ENCODE peak calls at places on chromosomes 7 and 10, in seven cellular contexts. B, Q, M, P, W, I and U are unnamed samples.
A peak's percentile ranks its signal among the peaks of the same experiment; 100 is the strongest.

GRCh38 chr7:90413185-90413528 is 9.9 kb downstream of the CLDN12 start:
- DNase-seq in B (no peak), Q (no peak), M (no peak), P (no peak), W (no peak), I (no peak), U (no peak)

GRCh38 chr10:118374404-118374803 is 32.3 kb upstream of the FAM204A start:
- DNase-seq in B (no peak), Q (no peak), M (peak; percentile 39), P (no peak), W (no peak), I (no peak), U (no peak)

GRCh38 chr7:132516042-132516840 is 60.0 kb downstream of the PLXNA4 start:
- DNase-seq in B (no peak), Q (peak; percentile 20), M (peak; percentile 61), P (no peak), W (no peak), I (no peak), U (no peak)

GRCh38 chr10:61729596-61729995 is 66.9 kb downstream of the CABCOCO1 start:
- DNase-seq in B (no peak), Q (no peak), M (no peak), P (no peak), W (no peak), I (no peak), U (no peak)

GRCh38 chr10:62554632-62555199 is 180.5 kb downstream of the ZNF365 start:
- DNase-seq in B (peak; percentile 15), Q (peak; percentile 56), M (peak; percentile 58), P (no peak), W (no peak), I (no peak), U (peak; percentile 22)

GRCh38 chr10:87660484-87661133 is 931 bp downstream of the PAPSS2 start:
- DNase-seq in B (no peak), Q (peak; percentile 65), M (peak; percentile 68), P (peak; percentile 46), W (no peak), I (no peak), U (peak; percentile 11)

GRCh38 chr7:75960372-75960771 is 34.0 kb downstream of the TMEM120A start:
- DNase-seq in B (no peak), Q (no peak), M (no peak), P (no peak), W (no peak), I (no peak), U (no peak)

GRCh38 chr10:3926675-3927525 is 141.9 kb upstream of the KLF6 start:
- DNase-seq in B (peak; percentile 75), Q (no peak), M (no peak), P (no peak), W (no peak), I (no peak), U (no peak)

GRCh38 chr10:1347525-1347924 is 291.3 kb downstream of the WDR37 start:
- DNase-seq in B (no peak), Q (no peak), M (no peak), P (no peak), W (no peak), I (no peak), U (no peak)

GRCh38 chr7:21939858-21940322 is 5.8 kb downstream of the CDCA7L start:
- DNase-seq in B (no peak), Q (no peak), M (no peak), P (no peak), W (no peak), I (no peak), U (no peak)

GRCh38 chr7:114759347-114760062 is 162.4 kb upstream of the MDFIC start:
- DNase-seq in B (no peak), Q (no peak), M (no peak), P (no peak), W (no peak), I (no peak), U (peak; percentile 0)

GRCh38 chr7:105621617-105622016 is 40.3 kb upstream of the EFCAB10 start:
- DNase-seq in B (no peak), Q (no peak), M (peak; percentile 5), P (no peak), W (peak; percentile 10), I (no peak), U (no peak)

GRCh38 chr10:91537614-91538383 is 95.1 kb downstream of the PPP1R3C start:
- DNase-seq in B (no peak), Q (no peak), M (no peak), P (no peak), W (no peak), I (no peak), U (no peak)

GRCh38 chr7:138979988-138980574 is 1.1 kb downstream of the KIAA1549 start:
- DNase-seq in B (no peak), Q (no peak), M (peak; percentile 16), P (no peak), W (no peak), I (no peak), U (no peak)

GRCh38 chr10:78853864-78854263 is 214.9 kb upstream of the ZMIZ1 start:
- DNase-seq in B (no peak), Q (no peak), M (no peak), P (no peak), W (no peak), I (no peak), U (no peak)
- TF ChIP-seq CTCF in B (no peak), Q (no peak), M (no peak), P (no peak), W (no peak), I (no peak), U (no peak)

GRCh38 chr10:94216201-94216600 is 146.5 kb downstream of the NOC3L start:
- DNase-seq in B (no peak), Q (no peak), M (no peak), P (no peak), W (no peak), I (no peak), U (no peak)
- TF ChIP-seq CTCF in B (no peak), Q (no peak), M (no peak), P (no peak), W (no peak), I (no peak), U (no peak)

DNA sequence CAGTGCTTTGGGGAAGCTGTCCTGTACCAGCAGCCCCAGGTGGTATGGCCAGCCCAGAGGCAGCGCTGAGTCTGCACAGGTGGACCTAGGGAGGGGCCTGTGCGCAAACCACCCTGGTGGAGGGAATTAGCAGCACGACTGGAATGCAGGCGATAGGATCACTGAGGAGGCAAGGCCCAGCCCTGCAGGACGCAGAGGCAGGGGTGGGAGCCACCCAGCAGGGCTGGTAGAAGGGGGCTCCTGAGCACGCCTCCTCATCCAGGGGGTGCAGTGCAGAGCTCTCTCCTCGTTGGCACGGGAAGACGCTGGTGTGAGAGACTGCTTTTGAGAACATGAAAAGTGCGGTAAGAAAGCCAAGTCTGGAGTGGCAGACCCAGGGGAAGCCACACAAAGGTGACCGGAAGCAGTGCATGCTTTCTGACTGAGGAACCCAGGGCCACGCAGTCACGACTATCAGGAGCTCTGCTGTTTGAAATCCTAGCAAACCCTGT is 6.0 kb downstream of the FXYD4 start:
- DNase-seq in B (no peak), Q (peak; percentile 66), M (no peak), P (no peak), W (peak; percentile 72), I (no peak), U (peak; percentile 66)
- TF ChIP-seq CTCF in B (no peak), Q (peak; percentile 25), M (peak; percentile 27), P (no peak), W (peak; percentile 14), I (no peak), U (peak; percentile 51)

GRCh38 chr10:44383749-44384600 is 922 bp downstream of the CXCL12 start:
- DNase-seq in B (no peak), Q (peak; percentile 42), M (peak; percentile 30), P (no peak), W (peak; percentile 62), I (no peak), U (no peak)
- TF ChIP-seq CTCF in B (no peak), Q (no peak), M (no peak), P (no peak), W (no peak), I (no peak), U (no peak)

GRCh38 chr7:94888542-94888941 is 18.9 kb upstream of the PPP1R9A start:
- DNase-seq in B (no peak), Q (peak; percentile 40), M (no peak), P (peak; percentile 16), W (no peak), I (no peak), U (peak; percentile 63)
- TF ChIP-seq CTCF in B (no peak), Q (peak; percentile 17), M (no peak), P (no peak), W (peak; percentile 25), I (no peak), U (peak; percentile 23)

GRCh38 chr7:126792501-126792900 is 460.2 kb downstream of the GRM8 start:
- DNase-seq in B (no peak), Q (no peak), M (no peak), P (no peak), W (no peak), I (no peak), U (no peak)

GRCh38 chr7:126791306-126791705 is 461.4 kb downstream of the GRM8 start:
- DNase-seq in B (no peak), Q (no peak), M (no peak), P (no peak), W (no peak), I (no peak), U (no peak)

GRCh38 chr7:126790763-126791162 is 462.0 kb downstream of the GRM8 start:
- DNase-seq in B (no peak), Q (no peak), M (no peak), P (no peak), W (no peak), I (no peak), U (no peak)
- TF ChIP-seq CTCF in B (peak; percentile 20), Q (no peak), M (peak; percentile 29), P (no peak), W (no peak), I (peak; percentile 63), U (no peak)